ENCODE peak calls at places on chromosomes 6 and 20, in ten cellular contexts. Y is CD4-positive, alpha-beta memory T cell; O is heart left ventricle; B is CD8-positive, alpha-beta memory T cell; X is suprapubic skin; H is cardiac muscle cell; R is neuronal stem cell; F is IMR-90; E is PC-9; W is SJCRH30. J is an unnamed sample.

GRCh38 chr6:149723771-149724417 is 6.0 kb upstream of the LATS1 start:
- DNase-seq in Y (peak; percentile 54), O (peak; percentile 41), B (peak; percentile 36), X (no peak), H (peak; percentile 87), R (no peak), F (peak; percentile 79), E (peak; percentile 51), W (peak; percentile 34), J (peak; percentile 52)

GRCh38 chr6:156169361-156169760 is 607.8 kb upstream of the ARID1B start:
- DNase-seq in Y (no peak), O (no peak), B (no peak), X (no peak), H (no peak), R (no peak), F (no peak), E (no peak), W (no peak), J (no peak)

GRCh38 chr6:28081486-28081751 is 1.1 kb downstream of the ZNF165 start:
- DNase-seq in Y (peak; percentile 77), O (no peak), B (peak; percentile 79), X (no peak), H (no peak), R (no peak), F (no peak), E (no peak), W (no peak), J (no peak)

GRCh38 chr6:82410151-82410621 is 46.6 kb downstream of the TPBG start:
- DNase-seq in Y (no peak), O (no peak), B (no peak), X (no peak), H (peak; percentile 49), R (no peak), F (peak; percentile 54), E (no peak), W (no peak), J (no peak)

GRCh38 chr20:43537921-43538854 is 20.6 kb upstream of the SGK2 start:
- DNase-seq in Y (no peak), O (peak; percentile 48), B (no peak), X (peak; percentile 80), H (peak; percentile 73), R (peak; percentile 41), F (peak; percentile 60), E (peak; percentile 46), W (peak; percentile 73), J (peak; percentile 76)

GRCh38 chr6:88870728-88871330 is 92.6 kb downstream of the RNGTT start:
- DNase-seq in Y (peak; percentile 46), O (no peak), B (peak; percentile 31), X (no peak), H (peak; percentile 79), R (peak; percentile 61), F (peak; percentile 74), E (no peak), W (peak; percentile 32), J (peak; percentile 46)

GRCh38 chr6:56278186-56278585 is 30.8 kb upstream of the COL21A1 start:
- DNase-seq in Y (no peak), O (no peak), B (no peak), X (no peak), H (no peak), R (peak; percentile 70), F (no peak), E (no peak), W (peak; percentile 62), J (no peak)

GRCh38 chr6:81753709-81754678 is 1.5 kb upstream of the TENT5A start:
- DNase-seq in Y (peak; percentile 88), O (peak; percentile 91), B (peak; percentile 89), X (peak; percentile 94), H (peak; percentile 71), R (peak; percentile 57), F (peak; percentile 59), E (no peak), W (peak; percentile 40), J (peak; percentile 84)

GRCh38 chr6:91754691-91755090 is 1167.8 kb upstream of the MAP3K7 start:
- DNase-seq in Y (no peak), O (no peak), B (no peak), X (no peak), H (no peak), R (no peak), F (no peak), E (no peak), W (no peak), J (no peak)

GRCh38 chr6:166810864-166811263 is 145.5 kb downstream of the RNASET2 start:
- DNase-seq in Y (no peak), O (no peak), B (no peak), X (no peak), H (no peak), R (no peak), F (no peak), E (no peak), W (no peak), J (no peak)

GRCh38 chr20:46699651-46700359 is 9.6 kb upstream of the SLC2A10 start:
- DNase-seq in Y (no peak), O (no peak), B (no peak), X (no peak), H (peak; percentile 72), R (no peak), F (peak; percentile 52), E (peak; percentile 37), W (no peak), J (peak; percentile 28)

GRCh38 chr6:108798672-108799355 is 49.4 kb upstream of the ARMC2 start:
- DNase-seq in Y (peak; percentile 56), O (peak; percentile 56), B (peak; percentile 42), X (no peak), H (peak; percentile 57), R (no peak), F (no peak), E (no peak), W (no peak), J (peak; percentile 81)
- H3K4me1 ChIP-seq in Y (peaks cover 32% of the 10 kb centered on the region), O (peaks cover 5% of the 10 kb centered on the region), B (peaks cover 29% of the 10 kb centered on the region), X (peaks cover 29% of the 10 kb centered on the region), H (peaks cover 26% of the 10 kb centered on the region), R (peaks cover 20% of the 10 kb centered on the region), F (peaks cover 5% of the 10 kb centered on the region), E (peaks cover 33% of the 10 kb centered on the region), W (peaks cover 16% of the 10 kb centered on the region), J (peaks cover 27% of the 10 kb centered on the region)

GRCh38 chr6:77021778-77022177 is 441.5 kb downstream of the HTR1B start:
- DNase-seq in Y (no peak), O (no peak), B (no peak), X (no peak), H (no peak), R (no peak), F (no peak), E (no peak), W (no peak), J (no peak)
- H3K4me3 ChIP-seq in Y (no peak overlapping the region), O (no peak overlapping the region), B (no peak overlapping the region), X (no peak overlapping the region), H (no peak overlapping the region), R (no peak overlapping the region), F (no peak overlapping the region), E (no peak overlapping the region), W (no peak overlapping the region), J (no peak overlapping the region)

GRCh38 chr20:38665094-38665493 is 59.2 kb upstream of the SLC32A1 start:
- DNase-seq in Y (no peak), O (no peak), B (no peak), X (no peak), H (no peak), R (no peak), F (no peak), E (no peak), W (no peak), J (no peak)
- H3K27me3 ChIP-seq in Y (peaks cover 12% of the 10 kb centered on the region), O (peaks cover 3% of the 10 kb centered on the region), B (peaks cover 9% of the 10 kb centered on the region), X (peaks cover 60% of the 10 kb centered on the region), H (no peaks in the 10 kb centered on the region), R (peaks cover 35% of the 10 kb centered on the region), F (peaks cover 7% of the 10 kb centered on the region), E (peaks cover 89% of the 10 kb centered on the region), W (peaks cover 9% of the 10 kb centered on the region), J (no peaks in the 10 kb centered on the region)

GRCh38 chr6:90139272-90139817 is 157.3 kb downstream of the BACH2 start:
- DNase-seq in Y (no peak), O (no peak), B (no peak), X (no peak), H (no peak), R (no peak), F (no peak), E (no peak), W (no peak), J (no peak)
- H3K4me1 ChIP-seq in Y (no peaks in the 10 kb centered on the region), O (no peaks in the 10 kb centered on the region), B (peaks cover 36% of the 10 kb centered on the region), X (peaks cover 9% of the 10 kb centered on the region), H (no peaks in the 10 kb centered on the region), R (no peaks in the 10 kb centered on the region), F (peaks cover 12% of the 10 kb centered on the region), E (no peaks in the 10 kb centered on the region), W (peaks cover 7% of the 10 kb centered on the region), J (no peaks in the 10 kb centered on the region)